ENCODE peak calls at places on chromosomes 6 and 20, in seven cellular contexts. One of them, this sample, is unnamed.

GRCh38 chr6:50791900-50792508 is 26.7 kb upstream of the TFAP2B start:
- DNase-seq in GM12878: no peak
- DNase-seq in BJ: no peak
- DNase-seq in neuronal stem cell: peak
- DNase-seq in uterus: no peak
- DNase-seq in endothelial cell of umbilical vein: peak
- DNase-seq in astrocyte of the spinal cord: peak
- DNase-seq in this sample: no peak

GRCh38 chr6:31558631-31559500 is 11.5 kb downstream of the NFKBIL1 start:
- DNase-seq in uterus: no peak
- DNase-seq in neuronal stem cell: no peak
- DNase-seq in astrocyte of the spinal cord: no peak
- DNase-seq in BJ: no peak
- DNase-seq in endothelial cell of umbilical vein: peak
- DNase-seq in GM12878: peak
- DNase-seq in this sample: no peak

GRCh38 chr6:46655803-46656202 is 3.0 kb downstream of the SLC25A27 start:
- DNase-seq in astrocyte of the spinal cord: no peak
- DNase-seq in GM12878: no peak
- DNase-seq in neuronal stem cell: no peak
- DNase-seq in uterus: no peak
- DNase-seq in endothelial cell of umbilical vein: no peak
- DNase-seq in BJ: no peak
- DNase-seq in this sample: no peak

GRCh38 chr6:131998255-131998982 is 47.2 kb upstream of the CCN2 start:
- DNase-seq in astrocyte of the spinal cord: peak
- DNase-seq in BJ: no peak
- DNase-seq in uterus: no peak
- DNase-seq in neuronal stem cell: no peak
- DNase-seq in endothelial cell of umbilical vein: no peak
- DNase-seq in GM12878: no peak
- DNase-seq in this sample: no peak

GRCh38 chr20:21357851-21358250 is 39.5 kb downstream of the NKX2-4 start:
- DNase-seq in uterus: no peak
- DNase-seq in astrocyte of the spinal cord: no peak
- DNase-seq in endothelial cell of umbilical vein: peak
- DNase-seq in neuronal stem cell: no peak
- DNase-seq in GM12878: no peak
- DNase-seq in BJ: no peak
- DNase-seq in this sample: no peak

GRCh38 chr20:46946181-46946624 is 51.6 kb downstream of the EYA2 start:
- DNase-seq in astrocyte of the spinal cord: peak
- DNase-seq in BJ: no peak
- DNase-seq in neuronal stem cell: no peak
- DNase-seq in endothelial cell of umbilical vein: no peak
- DNase-seq in GM12878: no peak
- DNase-seq in uterus: no peak
- DNase-seq in this sample: no peak

GRCh38 chr6:165571068-165571682 is 91.9 kb downstream of the PDE10A start:
- DNase-seq in BJ: no peak
- DNase-seq in GM12878: no peak
- DNase-seq in astrocyte of the spinal cord: peak
- DNase-seq in endothelial cell of umbilical vein: no peak
- DNase-seq in neuronal stem cell: no peak
- DNase-seq in uterus: no peak
- DNase-seq in this sample: no peak

GRCh38 chr6:159727717-159728440 is 573 bp downstream of the WTAP start:
- DNase-seq in BJ: no peak
- DNase-seq in endothelial cell of umbilical vein: peak
- DNase-seq in GM12878: no peak
- DNase-seq in astrocyte of the spinal cord: peak
- DNase-seq in uterus: no peak
- DNase-seq in neuronal stem cell: peak
- DNase-seq in this sample: no peak

GRCh38 chr20:51379601-51380341 is 162.7 kb downstream of the NFATC2 start:
- DNase-seq in GM12878: no peak
- DNase-seq in neuronal stem cell: no peak
- DNase-seq in BJ: no peak
- DNase-seq in uterus: no peak
- DNase-seq in endothelial cell of umbilical vein: no peak
- DNase-seq in astrocyte of the spinal cord: no peak
- DNase-seq in this sample: no peak

GRCh38 chr6:19245656-19246055 is 591.5 kb upstream of the ID4 start:
- DNase-seq in astrocyte of the spinal cord: no peak
- DNase-seq in uterus: no peak
- DNase-seq in neuronal stem cell: no peak
- DNase-seq in BJ: no peak
- DNase-seq in GM12878: no peak
- DNase-seq in endothelial cell of umbilical vein: no peak
- DNase-seq in this sample: no peak

GRCh38 chr20:49345538-49345937 is 67.7 kb upstream of the ZNFX1 start:
- DNase-seq in uterus: peak
- DNase-seq in BJ: peak
- DNase-seq in endothelial cell of umbilical vein: no peak
- DNase-seq in GM12878: no peak
- DNase-seq in neuronal stem cell: no peak
- DNase-seq in astrocyte of the spinal cord: peak
- DNase-seq in this sample: no peak

GRCh38 chr20:25083773-25084615 is 2.1 kb upstream of the VSX1 start:
- DNase-seq in neuronal stem cell: no peak
- DNase-seq in endothelial cell of umbilical vein: no peak
- DNase-seq in GM12878: no peak
- DNase-seq in uterus: no peak
- DNase-seq in astrocyte of the spinal cord: no peak
- DNase-seq in BJ: no peak
- DNase-seq in this sample: no peak

GRCh38 chr20:36384022-36384619 is 78.0 kb downstream of the DLGAP4 start:
- DNase-seq in uterus: no peak
- DNase-seq in BJ: no peak
- DNase-seq in astrocyte of the spinal cord: peak
- DNase-seq in neuronal stem cell: peak
- DNase-seq in endothelial cell of umbilical vein: peak
- DNase-seq in GM12878: no peak
- DNase-seq in this sample: no peak

GRCh38 chr6:6696867-6697531 is 108.5 kb downstream of the LY86 start:
- DNase-seq in GM12878: no peak
- DNase-seq in BJ: no peak
- DNase-seq in endothelial cell of umbilical vein: peak
- DNase-seq in uterus: no peak
- DNase-seq in neuronal stem cell: peak
- DNase-seq in astrocyte of the spinal cord: peak
- DNase-seq in this sample: peak

GRCh38 chr6:118680452-118681095 is 29.2 kb upstream of the CEP85L start:
- DNase-seq in BJ: no peak
- DNase-seq in endothelial cell of umbilical vein: no peak
- DNase-seq in neuronal stem cell: no peak
- DNase-seq in astrocyte of the spinal cord: no peak
- DNase-seq in GM12878: no peak
- DNase-seq in uterus: no peak
- DNase-seq in this sample: no peak

GRCh38 chr6:166005846-166006592 is 161.6 kb downstream of the TBXT start:
- DNase-seq in uterus: peak
- DNase-seq in BJ: no peak
- DNase-seq in endothelial cell of umbilical vein: no peak
- DNase-seq in astrocyte of the spinal cord: peak
- DNase-seq in GM12878: no peak
- DNase-seq in neuronal stem cell: no peak
- DNase-seq in this sample: peak

GRCh38 chr6:167577891-167578361 is 248.8 kb upstream of the AFDN start:
- DNase-seq in astrocyte of the spinal cord: no peak
- DNase-seq in uterus: no peak
- DNase-seq in neuronal stem cell: no peak
- DNase-seq in BJ: no peak
- DNase-seq in GM12878: no peak
- DNase-seq in endothelial cell of umbilical vein: no peak
- DNase-seq in this sample: no peak

DNA sequence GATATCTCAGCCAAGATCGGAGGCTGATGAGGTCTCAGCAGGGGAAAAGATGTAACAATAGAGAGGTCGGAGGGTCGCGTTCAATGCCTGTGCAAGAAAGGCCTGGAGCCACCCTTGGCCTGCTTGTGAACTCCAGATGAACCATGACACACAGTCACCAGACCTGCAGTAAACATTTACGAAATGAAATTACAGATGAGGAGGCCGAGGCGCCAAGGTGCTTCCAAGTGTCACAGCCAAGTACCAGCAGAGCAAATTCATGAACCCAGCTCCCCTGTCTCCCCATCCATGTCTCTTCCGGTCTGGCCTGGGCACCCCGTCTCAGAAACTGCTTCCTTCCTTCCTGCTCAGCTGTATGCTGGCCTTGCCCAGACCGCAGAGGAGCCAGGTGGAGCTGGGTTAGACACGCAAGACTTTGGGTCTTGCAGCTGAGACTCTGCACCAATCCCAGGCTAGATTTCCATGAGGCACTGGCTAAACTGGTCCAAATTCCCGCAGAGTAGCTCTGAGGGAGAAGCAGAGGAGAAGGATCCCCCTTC is 48.1 kb downstream of the CHMP4B start:
- DNase-seq in GM12878: no peak
- DNase-seq in endothelial cell of umbilical vein: peak
- DNase-seq in astrocyte of the spinal cord: no peak
- DNase-seq in neuronal stem cell: no peak
- DNase-seq in uterus: no peak
- DNase-seq in BJ: no peak
- DNase-seq in this sample: no peak
- H3K4me3 ChIP-seq in GM12878: no peak
- H3K4me3 ChIP-seq in endothelial cell of umbilical vein: no peak
- H3K4me3 ChIP-seq in astrocyte of the spinal cord: no peak
- H3K4me3 ChIP-seq in neuronal stem cell: no peak
- H3K4me3 ChIP-seq in uterus: no peak
- H3K4me3 ChIP-seq in BJ: no peak
- H3K4me3 ChIP-seq in this sample: no peak

DNA sequence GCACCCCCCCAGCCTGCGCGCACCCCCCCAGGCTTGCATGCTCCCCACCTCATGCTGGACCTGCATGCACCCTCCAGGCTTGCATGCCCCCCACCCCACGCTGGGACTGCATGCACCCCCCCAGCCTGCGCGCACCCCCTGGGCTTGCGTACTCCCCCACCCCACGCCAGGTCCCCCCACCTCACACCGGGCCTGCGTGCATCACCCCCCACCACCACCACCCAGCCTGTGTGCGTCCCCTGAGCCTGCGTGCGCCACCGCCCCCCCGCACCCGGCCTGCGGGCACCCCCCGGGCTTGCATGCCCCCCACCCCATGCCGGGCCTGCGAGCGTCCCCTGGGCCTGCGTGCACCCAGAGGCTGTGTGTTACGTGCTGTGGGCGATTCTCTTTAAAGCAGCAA is 61.0 kb upstream of the SLCO4A1 start:
- DNase-seq in endothelial cell of umbilical vein: no peak
- DNase-seq in GM12878: no peak
- DNase-seq in astrocyte of the spinal cord: no peak
- DNase-seq in uterus: no peak
- DNase-seq in neuronal stem cell: no peak
- DNase-seq in BJ: no peak
- DNase-seq in this sample: no peak
- H3K4me3 ChIP-seq in endothelial cell of umbilical vein: no peak
- H3K4me3 ChIP-seq in GM12878: no peak
- H3K4me3 ChIP-seq in astrocyte of the spinal cord: no peak
- H3K4me3 ChIP-seq in uterus: no peak
- H3K4me3 ChIP-seq in neuronal stem cell: no peak
- H3K4me3 ChIP-seq in BJ: no peak
- H3K4me3 ChIP-seq in this sample: no peak

DNA sequence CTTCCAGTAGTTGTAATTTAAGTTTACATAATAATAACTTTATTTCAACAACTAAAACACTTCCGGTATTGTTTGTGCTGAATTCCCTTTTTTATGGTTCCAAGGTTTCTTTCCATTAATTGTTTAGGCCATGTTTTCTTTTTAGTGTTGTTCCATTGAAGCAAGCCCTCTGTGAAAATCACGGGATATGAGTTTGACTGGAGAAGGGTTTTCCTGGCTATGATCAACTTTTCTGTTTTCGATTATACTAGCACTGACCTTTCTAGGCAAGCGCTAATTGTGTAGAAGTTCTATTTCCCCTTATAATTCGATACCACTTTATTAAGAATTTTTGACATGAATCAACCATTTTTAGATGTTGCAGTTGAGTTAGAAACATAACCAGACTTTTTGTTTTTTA is 2.4 kb downstream of the LAMA2 start:
- DNase-seq in endothelial cell of umbilical vein: no peak
- DNase-seq in uterus: no peak
- DNase-seq in BJ: no peak
- DNase-seq in astrocyte of the spinal cord: no peak
- DNase-seq in neuronal stem cell: no peak
- DNase-seq in GM12878: no peak
- DNase-seq in this sample: no peak
- H3K4me3 ChIP-seq in endothelial cell of umbilical vein: no peak
- H3K4me3 ChIP-seq in uterus: peak
- H3K4me3 ChIP-seq in BJ: no peak
- H3K4me3 ChIP-seq in astrocyte of the spinal cord: peak
- H3K4me3 ChIP-seq in neuronal stem cell: no peak
- H3K4me3 ChIP-seq in GM12878: no peak
- H3K4me3 ChIP-seq in this sample: peak

DNA sequence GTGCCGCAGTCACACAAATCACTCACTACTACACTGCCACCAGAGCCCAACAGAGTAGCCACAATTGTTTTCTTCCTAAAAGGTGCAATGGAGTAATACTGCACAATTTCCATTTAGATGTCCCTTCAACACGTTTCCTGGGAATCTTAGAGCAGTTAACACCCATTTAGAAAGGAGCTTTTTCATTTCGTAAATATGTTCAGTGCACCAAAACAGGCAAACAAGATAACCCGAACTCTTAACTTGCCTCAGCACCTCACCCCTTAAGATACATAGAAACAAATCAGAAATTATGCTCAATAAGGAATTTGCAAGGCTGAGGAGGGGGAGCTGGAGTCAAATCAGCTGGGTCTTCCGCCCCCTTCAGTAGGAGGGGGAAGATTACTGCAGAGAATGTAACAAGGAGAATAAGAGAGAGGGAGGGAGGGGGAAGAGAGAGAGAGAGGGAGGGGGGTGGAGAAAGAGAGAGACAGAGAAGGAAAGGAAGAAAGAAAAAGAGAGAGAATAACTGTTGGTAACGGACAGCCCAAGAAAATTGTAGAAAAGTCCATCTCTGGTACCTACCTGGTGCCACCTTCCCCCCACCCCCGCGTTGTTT is 155.4 kb downstream of the BCAS1 start:
- DNase-seq in astrocyte of the spinal cord: peak
- DNase-seq in GM12878: no peak
- DNase-seq in uterus: no peak
- DNase-seq in BJ: no peak
- DNase-seq in neuronal stem cell: no peak
- DNase-seq in endothelial cell of umbilical vein: peak
- DNase-seq in this sample: no peak
- H3K4me3 ChIP-seq in astrocyte of the spinal cord: peak
- H3K4me3 ChIP-seq in GM12878: peak
- H3K4me3 ChIP-seq in uterus: peak
- H3K4me3 ChIP-seq in BJ: peak
- H3K4me3 ChIP-seq in neuronal stem cell: peak
- H3K4me3 ChIP-seq in endothelial cell of umbilical vein: peak
- H3K4me3 ChIP-seq in this sample: peak